ENCODE peak calls at places on chromosomes 4 and X, in ten cellular contexts. G is neural crest cell; T is GM23338; I is right lobe of liver; K is CD4-positive, alpha-beta T cell; F is HFFc6; D is breast epithelium; W is NB4; V is astrocyte of the spinal cord; J is GM06990. O is an unnamed sample.
A peak's percentile ranks its signal among the peaks of the same experiment; 100 is the strongest.

GRCh38 chr4:121777625-121778024 is 12.7 kb upstream of the SMIM43 start:
- DNase-seq in W (no peak), K (no peak), D (no peak), T (no peak), J (no peak), V (no peak), G (no peak), I (no peak), F (no peak), O (no peak)

GRCh38 chr4:55355555-55355954 is 9.5 kb downstream of the SRD5A3 start:
- DNase-seq in F (no peak), D (no peak), K (no peak), V (no peak), T (no peak), I (no peak), G (no peak), W (no peak), J (no peak), O (no peak)

GRCh38 chr4:134024251-134024650 is 177.3 kb downstream of the PABPC4L start:
- DNase-seq in K (no peak), J (no peak), F (peak; percentile 40), G (no peak), W (peak; percentile 32), D (no peak), V (no peak), I (no peak), T (peak; percentile 57), O (no peak)

GRCh38 chr4:171947389-171947788 is 134.2 kb downstream of the GALNTL6 start:
- DNase-seq in V (no peak), W (no peak), T (peak; percentile 48), F (no peak), K (no peak), I (no peak), G (no peak), D (no peak), J (no peak), O (no peak)

GRCh38 chrX:43655961-43656494 is at the start of gene MAOA:
- DNase-seq in I (peak; percentile 94), T (peak; percentile 60), G (no peak), F (no peak), J (no peak), W (no peak), V (no peak), D (peak; percentile 54), K (peak; percentile 8), O (no peak)

GRCh38 chr4:170014359-170015008 is 11.7 kb downstream of the MFAP3L start:
- DNase-seq in I (no peak), D (no peak), J (no peak), V (peak; percentile 80), T (no peak), G (no peak), F (no peak), K (no peak), W (no peak), O (no peak)

GRCh38 chrX:83416273-83416672 is 91.8 kb upstream of the POU3F4 start:
- DNase-seq in J (no peak), I (no peak), T (peak; percentile 1), K (no peak), W (peak; percentile 12), G (no peak), D (no peak), F (no peak), V (no peak), O (no peak)

GRCh38 chr4:127967141-127967775 is 2.1 kb downstream of the ABHD18 start:
- DNase-seq in D (no peak), W (no peak), F (no peak), T (no peak), V (no peak), I (no peak), J (no peak), K (no peak), G (no peak), O (no peak)

GRCh38 chr4:5165419-5166369 is 114.4 kb downstream of the STK32B start:
- DNase-seq in G (no peak), W (no peak), I (no peak), K (no peak), J (no peak), V (peak; percentile 62), D (no peak), T (peak; percentile 9), F (no peak), O (peak; percentile 84)

GRCh38 chr4:153138736-153139135 is 65.5 kb upstream of the TRIM2 start:
- DNase-seq in G (no peak), F (no peak), K (no peak), V (no peak), W (peak; percentile 89), J (no peak), T (no peak), I (peak; percentile 23), D (no peak), O (no peak)

GRCh38 chr4:15232725-15233597 is 194.9 kb upstream of the C1QTNF7 start:
- DNase-seq in J (no peak), W (no peak), K (no peak), V (peak; percentile 94), G (no peak), F (peak; percentile 69), T (no peak), I (no peak), D (no peak), O (no peak)

GRCh38 chr4:150960079-150960478 is 55.0 kb downstream of the LRBA start:
- DNase-seq in D (no peak), W (peak; percentile 13), V (no peak), I (no peak), K (no peak), G (no peak), J (no peak), T (peak; percentile 76), F (peak; percentile 11), O (no peak)
- TF ChIP-seq CTCF in D (no peak), W (peak; percentile 26), V (peak; percentile 47), I (peak; percentile 56), K (no peak), G (peak; percentile 51), J (peak; percentile 12), T (peak; percentile 64), F (peak; percentile 70), O (peak; percentile 59)

GRCh38 chr4:61877893-61878292 is 677.8 kb downstream of the ADGRL3 start:
- DNase-seq in I (no peak), D (no peak), V (no peak), G (no peak), J (no peak), F (no peak), W (peak; percentile 73), K (no peak), T (no peak), O (no peak)
- TF ChIP-seq CTCF in I (no peak), D (no peak), V (no peak), G (no peak), J (no peak), F (no peak), W (no peak), K (no peak), T (no peak), O (no peak)

GRCh38 chr4:26162095-26162494 is 158.7 kb upstream of the RBPJ start:
- DNase-seq in T (no peak), D (no peak), F (no peak), K (no peak), W (no peak), G (no peak), I (no peak), J (no peak), V (no peak), O (no peak)

GRCh38 chr4:26157541-26157940 is 163.3 kb upstream of the RBPJ start:
- DNase-seq in W (no peak), G (no peak), D (no peak), V (no peak), K (no peak), I (no peak), F (no peak), J (no peak), T (no peak), O (no peak)

GRCh38 chr4:26163425-26164362 is 157.1 kb upstream of the RBPJ start:
- DNase-seq in K (no peak), I (no peak), J (no peak), T (peak; percentile 37), F (no peak), D (no peak), G (no peak), V (no peak), W (no peak), O (no peak)

GRCh38 chr4:26161030-26161824 is 159.6 kb upstream of the RBPJ start:
- DNase-seq in I (no peak), K (no peak), D (no peak), V (no peak), W (peak; percentile 52), F (no peak), J (no peak), T (peak; percentile 59), G (peak; percentile 6), O (no peak)
- TF ChIP-seq CTCF in I (no peak), K (no peak), D (no peak), V (peak; percentile 15), W (peak; percentile 35), F (peak; percentile 44), J (peak; percentile 51), T (peak; percentile 42), G (peak; percentile 33), O (peak; percentile 38)

GRCh38 chrX:24693453-24694202 is at the start of gene POLA1:
- DNase-seq in F (peak; percentile 95), K (peak; percentile 39), J (peak; percentile 93), I (peak; percentile 93), D (peak; percentile 86), G (peak; percentile 98), V (peak; percentile 96), T (peak; percentile 94), W (peak; percentile 96), O (peak; percentile 100)
- TF ChIP-seq CTCF in F (peak; percentile 16), K (no peak), J (no peak), I (peak; percentile 19), D (no peak), G (no peak), V (no peak), T (no peak), W (no peak), O (no peak)

DNA sequence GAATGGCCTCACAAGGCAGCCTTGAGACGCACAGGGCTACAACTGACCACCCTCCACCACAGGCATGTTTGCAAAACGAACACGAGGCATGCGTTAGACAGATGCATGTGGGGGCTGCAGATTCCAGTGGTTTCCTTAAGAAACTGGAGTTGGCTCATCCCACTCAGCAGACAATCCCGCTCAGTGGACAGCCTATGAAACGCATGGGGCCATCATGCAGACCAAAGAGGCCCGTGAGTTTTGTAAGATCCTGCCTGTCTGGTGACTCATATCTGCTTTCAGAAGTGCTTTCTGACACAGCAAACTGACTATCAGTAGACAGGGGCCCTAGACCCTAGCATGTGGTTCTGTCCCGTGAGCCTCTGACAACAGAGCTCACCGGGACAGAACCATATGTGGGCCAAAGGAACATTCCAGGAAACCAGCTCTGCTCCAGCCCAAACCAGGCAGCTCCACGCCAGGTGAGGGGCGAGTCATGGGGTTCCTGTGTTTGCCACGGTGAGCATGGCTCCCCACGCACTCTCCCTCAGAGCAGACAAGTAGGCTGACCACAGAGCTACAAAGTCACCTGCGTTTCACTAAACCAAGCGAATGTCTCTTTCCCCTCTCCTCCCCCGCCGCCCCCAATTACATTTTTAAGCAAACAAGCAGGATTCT is 74.4 kb downstream of the MTMR1 start:
- DNase-seq in J (no peak), F (peak; percentile 35), K (no peak), I (no peak), V (peak; percentile 74), G (no peak), W (peak; percentile 96), T (no peak), D (no peak), O (peak; percentile 69)
- TF ChIP-seq CTCF in J (no peak), F (no peak), K (no peak), I (no peak), V (no peak), G (no peak), W (no peak), T (no peak), D (no peak), O (no peak)